ENCODE peak calls at places on chromosome 10, in eight cellular contexts. M is kidney epithelial cell, Z is mammary epithelial cell, I is upper lobe of right lung, Q is GM12865, W is prostate gland, P is IMR-90, G is HL-60. R is an unnamed sample.

GRCh38 chr10:104581884-104582603 is 59.0 kb upstream of the SORCS3 start:
- DNase-seq in M (peak), W (no peak), P (peak), Q (no peak), Z (peak), I (no peak), G (no peak), R (no peak)

GRCh38 chr10:45569471-45569870 is 103.1 kb downstream of the ZFAND4 start:
- DNase-seq in G (no peak), Z (no peak), I (no peak), M (no peak), P (no peak), W (no peak), Q (no peak), R (no peak)

GRCh38 chr10:17685227-17685840 is 41.4 kb downstream of the STAM start:
- DNase-seq in G (no peak), I (no peak), P (no peak), Q (peak), Z (no peak), W (no peak), M (no peak), R (no peak)

GRCh38 chr10:110859206-110859946 is 12.4 kb upstream of the PDCD4 start:
- DNase-seq in Q (no peak), Z (no peak), M (no peak), G (no peak), I (no peak), W (no peak), P (no peak), R (no peak)

GRCh38 chr10:96719850-96720421 is 378 bp downstream of the PIK3AP1 start:
- DNase-seq in M (no peak), P (no peak), Z (no peak), W (no peak), Q (peak), G (peak), I (peak), R (no peak)

GRCh38 chr10:72754275-72755032 is 62.5 kb downstream of the MCU start:
- DNase-seq in Z (peak), I (no peak), G (no peak), Q (no peak), P (no peak), W (no peak), M (no peak), R (no peak)

GRCh38 chr10:128883126-128884060 is 583.6 kb upstream of the MGMT start:
- DNase-seq in I (no peak), Z (no peak), Q (no peak), W (no peak), G (no peak), P (no peak), M (no peak), R (no peak)

GRCh38 chr10:34033067-34033466 is 698.6 kb upstream of the NRP1 start:
- DNase-seq in M (no peak), I (no peak), Q (no peak), P (no peak), W (no peak), Z (peak), G (no peak), R (no peak)

GRCh38 chr10:118395919-118396318 is 53.8 kb upstream of the FAM204A start:
- DNase-seq in G (no peak), Q (no peak), M (no peak), Z (peak), I (no peak), P (no peak), W (no peak), R (no peak)

GRCh38 chr10:71648595-71649320 is 70.8 kb downstream of the C10orf105 start:
- DNase-seq in I (no peak), G (no peak), Z (no peak), P (no peak), W (no peak), M (no peak), Q (no peak), R (no peak)

GRCh38 chr10:123421461-123421860 is 244.7 kb upstream of the GPR26 start:
- DNase-seq in Z (no peak), Q (no peak), P (no peak), G (no peak), M (no peak), W (no peak), I (no peak), R (no peak)

GRCh38 chr10:35347088-35347487 is 10.8 kb downstream of the CCNY start:
- DNase-seq in P (no peak), G (no peak), Z (no peak), Q (no peak), I (no peak), M (no peak), W (no peak), R (no peak)

DNA sequence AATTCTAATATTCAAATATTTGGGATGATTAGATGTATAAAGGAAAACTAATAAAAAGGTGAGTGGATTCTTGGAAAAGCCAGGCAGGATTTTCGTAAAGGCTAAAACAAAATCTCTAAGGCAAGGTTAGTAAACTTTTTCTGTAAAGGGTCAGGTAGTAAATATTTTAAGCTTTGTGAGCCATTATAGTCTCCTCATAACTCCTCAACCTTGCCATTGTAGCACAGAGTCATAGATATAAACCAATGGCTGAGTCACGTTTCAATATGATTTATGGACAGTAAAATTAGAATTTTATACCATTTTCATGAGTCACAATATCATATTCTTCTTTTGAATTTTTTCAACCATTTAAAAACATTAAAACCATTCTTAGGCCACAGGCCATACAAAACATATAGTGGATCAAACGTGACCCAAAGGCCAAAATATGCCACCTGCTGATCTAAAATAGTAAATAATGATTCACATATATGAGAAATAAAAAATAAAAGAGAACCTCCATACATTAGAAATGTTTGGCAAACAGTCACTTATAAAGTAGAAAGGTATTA is 651.8 kb upstream of the LRRTM3 start:
- DNase-seq in Q (no peak), M (no peak), I (no peak), W (no peak), G (no peak), Z (no peak), P (no peak), R (no peak)
- TF ChIP-seq CTCF in Q (no peak), M (no peak), I (no peak), W (no peak), G (no peak), Z (no peak), P (no peak), R (no peak)

GRCh38 chr10:88318803-88319202 is 264.3 kb downstream of the RNLS start:
- DNase-seq in G (peak), M (no peak), W (no peak), P (no peak), Z (peak), Q (peak), I (no peak), R (no peak)
- TF ChIP-seq CTCF in G (peak), M (peak), W (no peak), P (peak), Z (peak), Q (peak), I (peak), R (peak)

GRCh38 chr10:125102821-125103220 is 57.5 kb downstream of the CTBP2 start:
- DNase-seq in W (no peak), I (peak), P (no peak), G (no peak), Q (no peak), M (no peak), Z (no peak), R (peak)
- TF ChIP-seq CTCF in W (no peak), I (no peak), P (no peak), G (no peak), Q (no peak), M (no peak), Z (no peak), R (no peak)

DNA sequence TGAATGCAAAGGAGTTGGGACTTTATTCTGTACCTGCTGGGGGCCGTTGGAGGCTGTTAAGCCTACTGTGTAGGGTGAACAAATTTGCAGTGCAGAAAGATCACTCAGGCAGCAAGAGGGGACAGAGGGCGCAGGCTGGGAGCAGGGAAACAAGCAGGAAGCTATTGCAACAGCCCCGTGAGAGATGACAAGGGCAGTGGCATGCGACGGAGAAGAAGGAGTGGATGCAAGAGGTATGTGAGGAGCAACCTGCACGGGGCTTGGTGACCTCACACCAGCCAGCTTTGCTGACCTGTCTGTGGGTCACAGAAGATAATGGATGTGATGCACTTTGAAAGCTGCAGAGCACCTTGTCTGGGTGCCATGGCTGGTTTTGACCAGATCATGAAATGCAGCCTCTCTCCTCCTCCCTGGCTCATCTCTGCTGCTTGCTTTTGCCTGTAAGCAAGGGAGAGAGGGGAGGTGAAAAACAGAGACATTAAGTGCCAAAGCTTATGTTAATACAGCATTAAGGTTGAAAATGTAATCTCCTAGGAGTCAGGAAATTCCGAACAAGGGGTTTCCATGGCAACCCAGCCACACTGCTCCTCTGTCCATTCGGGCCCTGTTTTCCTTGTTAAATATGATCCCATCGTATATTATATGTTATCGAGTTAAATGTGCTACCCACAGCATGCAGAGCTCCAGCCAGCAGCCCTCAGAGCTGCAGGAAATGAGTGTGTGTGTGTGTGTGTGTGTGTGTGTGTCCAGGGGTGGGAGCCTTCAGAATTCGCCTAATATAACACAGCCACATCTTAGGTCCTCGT is 314.3 kb upstream of the ZMIZ1 start:
- DNase-seq in M (no peak), G (peak), W (no peak), Z (no peak), P (peak), I (no peak), Q (no peak), R (no peak)
- TF ChIP-seq CTCF in M (no peak), G (no peak), W (no peak), Z (no peak), P (no peak), I (no peak), Q (no peak), R (no peak)

DNA sequence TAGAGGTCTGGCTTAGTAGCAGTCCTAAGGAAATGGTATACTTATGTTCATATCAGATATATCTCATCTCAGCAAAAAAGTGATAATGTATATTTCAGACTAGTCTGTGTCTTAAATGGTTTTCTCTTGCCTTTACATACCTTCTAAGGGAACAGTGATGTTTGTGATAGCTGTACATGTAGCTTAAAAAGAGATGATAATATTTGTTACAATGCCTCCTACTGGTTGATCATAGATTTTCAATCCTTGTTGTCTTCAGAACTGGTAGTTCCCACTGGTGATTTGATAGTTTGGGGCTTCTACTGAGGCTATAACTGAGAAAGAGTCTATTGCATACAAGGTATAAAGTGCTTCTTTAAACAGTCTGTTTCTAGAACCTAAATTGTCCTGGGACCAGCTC is 90.1 kb downstream of the BTRC start:
- DNase-seq in Z (no peak), W (no peak), P (peak), I (no peak), Q (peak), G (no peak), M (no peak), R (no peak)
- TF ChIP-seq CTCF in Z (peak), W (peak), P (peak), I (peak), Q (no peak), G (peak), M (peak), R (peak)

DNA sequence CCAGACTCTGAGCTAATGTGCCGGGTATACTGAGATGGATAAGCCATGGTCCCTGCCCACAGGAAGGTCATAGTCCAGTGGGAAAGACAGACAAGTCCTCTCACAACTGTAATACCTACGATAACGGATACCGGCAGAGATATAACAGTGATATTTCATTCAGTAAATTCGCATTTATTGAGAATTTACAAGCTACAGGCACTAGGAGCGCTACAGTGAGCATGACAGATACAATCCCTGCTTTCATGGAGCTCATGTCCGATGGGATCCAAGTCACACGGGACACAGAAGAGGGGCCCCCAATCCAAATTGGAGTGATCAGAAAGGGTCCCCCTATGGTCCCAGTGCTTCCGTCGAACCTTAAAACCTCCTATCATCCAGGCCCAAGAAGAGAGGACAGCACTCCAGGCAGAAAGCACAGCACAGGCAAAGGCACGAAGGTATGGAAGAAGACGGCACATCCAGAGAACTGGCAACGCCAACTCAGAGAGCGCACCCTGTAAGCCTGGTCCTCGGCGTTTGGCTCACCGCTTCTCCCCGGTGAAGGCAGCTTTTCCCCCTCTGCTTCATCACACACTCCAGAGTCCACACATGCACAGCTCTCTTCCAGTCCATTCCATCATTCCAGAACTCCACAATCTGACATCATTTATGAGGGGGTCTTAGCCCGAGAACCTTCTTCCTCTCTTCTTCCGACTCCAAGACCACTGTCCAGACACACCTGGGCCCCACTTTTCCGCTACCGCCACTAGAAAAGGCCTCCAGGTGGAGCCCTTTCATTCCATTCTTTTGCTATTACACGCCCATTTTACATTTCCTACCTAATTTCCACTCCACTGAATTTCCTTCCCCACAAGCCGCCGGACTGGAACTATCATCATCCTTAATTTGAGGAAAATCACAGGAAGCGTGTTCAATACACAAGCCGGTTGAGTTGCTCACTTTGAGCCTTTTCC is 47.8 kb upstream of the NKX2-3 start:
- DNase-seq in Z (peak), G (no peak), I (no peak), M (no peak), W (no peak), Q (no peak), P (no peak), R (no peak)
- TF ChIP-seq CTCF in Z (peak), G (no peak), I (no peak), M (peak), W (no peak), Q (no peak), P (no peak), R (no peak)

DNA sequence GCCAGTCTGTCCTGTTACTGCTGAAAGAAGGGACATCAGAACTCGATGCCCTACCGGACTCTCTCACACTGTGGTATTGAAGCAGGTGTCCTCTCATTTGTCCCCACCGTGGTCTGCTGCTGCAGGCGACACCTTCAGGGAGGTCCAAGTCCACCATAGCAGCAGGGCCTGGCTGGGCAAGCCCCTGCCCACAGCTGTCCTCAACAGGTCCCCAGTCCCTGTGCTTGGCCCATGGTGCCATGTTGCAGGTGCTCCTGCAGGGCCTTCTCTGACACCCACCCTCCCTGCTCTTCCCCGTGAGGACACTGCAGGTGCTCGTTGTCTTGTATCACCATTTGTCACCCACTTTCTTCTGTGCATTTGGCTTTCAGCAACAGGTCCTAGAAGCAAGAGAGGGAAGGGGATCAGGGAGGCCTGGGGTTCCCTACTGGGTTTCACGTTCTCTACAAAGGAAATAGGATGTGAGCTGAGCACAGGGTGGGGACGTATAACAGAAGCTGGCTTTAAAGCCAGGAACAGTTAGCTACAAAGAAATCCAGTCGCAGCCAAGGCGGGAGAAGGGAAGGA is 117.6 kb upstream of the FRMD4A start:
- DNase-seq in P (no peak), Z (no peak), W (no peak), M (no peak), I (no peak), G (no peak), Q (no peak), R (no peak)
- TF ChIP-seq CTCF in P (no peak), Z (no peak), W (no peak), M (no peak), I (no peak), G (no peak), Q (no peak), R (no peak)

DNA sequence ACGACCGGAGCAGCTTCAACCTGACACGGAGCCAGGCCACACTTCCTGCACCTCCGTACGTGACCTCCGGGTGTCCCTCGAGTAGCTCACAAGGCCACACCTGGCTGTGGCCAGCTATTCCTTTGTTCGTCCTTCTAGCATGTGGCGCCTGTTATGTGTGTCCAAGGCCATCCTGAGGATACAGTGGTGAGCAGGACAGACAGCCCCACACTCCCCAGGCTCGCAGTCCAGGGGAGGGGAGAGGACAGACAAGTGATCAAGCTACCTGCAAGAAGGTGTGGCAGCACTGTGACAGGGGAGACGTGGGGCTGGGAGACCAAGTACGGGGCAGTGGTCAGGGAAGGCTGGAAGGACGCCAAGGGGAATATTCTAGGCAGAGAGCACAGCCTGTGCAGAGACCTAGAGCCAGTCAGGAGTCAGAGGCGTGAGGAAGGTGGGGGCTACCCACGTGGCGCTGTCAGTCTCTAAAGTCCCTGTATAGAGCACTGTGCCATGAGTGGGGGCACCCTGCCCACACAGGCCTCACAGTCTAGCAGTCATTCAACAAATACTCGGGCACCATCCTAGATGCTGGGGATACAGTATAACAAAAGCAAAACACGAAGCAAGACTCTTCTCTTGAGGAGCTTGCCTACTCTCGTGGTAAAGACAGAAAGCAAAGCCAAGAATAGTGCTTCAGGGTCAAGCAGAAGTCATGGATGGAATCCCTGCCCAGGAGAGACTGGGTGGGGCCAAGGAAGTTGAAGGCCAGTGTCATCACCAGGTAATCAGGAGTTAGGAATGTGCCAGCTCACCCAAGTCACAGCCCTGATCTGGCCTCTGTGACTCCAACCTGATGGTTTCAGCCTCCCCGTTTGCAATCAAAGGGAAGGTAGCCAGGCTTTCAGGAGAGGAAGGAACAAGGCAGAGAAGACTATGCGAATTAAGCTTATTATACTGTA is 58.6 kb downstream of the PROSER2 start:
- DNase-seq in M (no peak), P (peak), G (no peak), Q (no peak), W (no peak), I (no peak), Z (peak), R (peak)
- TF ChIP-seq CTCF in M (no peak), P (no peak), G (no peak), Q (no peak), W (no peak), I (no peak), Z (no peak), R (no peak)

DNA sequence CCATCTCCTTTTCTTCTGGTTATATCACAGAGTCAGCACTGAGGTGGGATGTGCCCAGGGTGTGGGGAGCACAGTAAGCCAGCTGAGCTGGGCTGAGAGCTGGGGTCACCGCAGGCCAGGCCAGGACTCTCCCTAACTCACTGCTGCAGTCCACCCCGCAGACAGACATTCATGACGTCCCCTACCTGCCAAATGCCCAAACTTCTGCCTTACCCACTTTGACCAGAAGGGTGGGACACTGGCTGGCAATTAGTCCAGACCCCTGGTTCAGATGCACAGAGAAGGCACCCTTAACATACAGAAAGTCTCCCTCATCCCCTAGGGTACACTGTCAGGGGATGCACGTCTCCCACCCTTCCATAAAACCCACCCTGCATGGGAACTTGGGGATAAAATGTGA is 2.1 kb downstream of the DRGX start:
- DNase-seq in I (no peak), W (no peak), Z (no peak), G (no peak), Q (no peak), P (no peak), M (no peak), R (no peak)
- TF ChIP-seq CTCF in I (no peak), W (no peak), Z (no peak), G (no peak), Q (no peak), P (no peak), M (no peak), R (no peak)

GRCh38 chr10:120513307-120513706 is 56.3 kb downstream of the PLPP4 start:
- DNase-seq in P (no peak), Q (no peak), M (no peak), W (no peak), G (no peak), Z (no peak), I (no peak), R (no peak)

GRCh38 chr10:120514035-120514620 is 57.1 kb downstream of the PLPP4 start:
- DNase-seq in M (no peak), W (no peak), Q (peak), G (peak), P (peak), I (no peak), Z (peak), R (no peak)

GRCh38 chr10:120508393-120508792 is 51.4 kb downstream of the PLPP4 start:
- DNase-seq in G (no peak), M (peak), I (no peak), W (no peak), P (no peak), Z (peak), Q (no peak), R (no peak)

GRCh38 chr10:120508966-120509365 is 51.9 kb downstream of the PLPP4 start:
- DNase-seq in Q (no peak), P (no peak), W (no peak), G (no peak), M (no peak), Z (peak), I (no peak), R (no peak)

GRCh38 chr10:120511165-120511564 is 54.1 kb downstream of the PLPP4 start:
- DNase-seq in G (no peak), P (no peak), I (no peak), M (peak), W (no peak), Z (peak), Q (no peak), R (no peak)
- TF ChIP-seq CTCF in G (no peak), P (no peak), I (no peak), M (no peak), W (no peak), Z (peak), Q (no peak), R (no peak)